ENCODE peak calls at places on chromosomes 2 and 18, in nine cellular contexts. X, J, I, B, Y, H, W, M and R are unnamed samples.

GRCh38 chr2:17043173-17043572 is 377.5 kb upstream of the CYRIA start:
- DNase-seq in X (no peak), J (no peak), I (no peak), B (no peak), Y (no peak), H (no peak), W (no peak), M (no peak), R (no peak)

GRCh38 chr2:45344071-45344470 is 267.0 kb downstream of the SRBD1 start:
- DNase-seq in X (no peak), J (no peak), I (no peak), B (no peak), Y (no peak), H (no peak), W (no peak), M (no peak), R (peak; percentile 67)

GRCh38 chr2:46025683-46026082 is 271.5 kb upstream of the EPAS1 start:
- DNase-seq in X (no peak), J (no peak), I (no peak), B (peak; percentile 10), Y (no peak), H (no peak), W (no peak), M (no peak), R (no peak)

GRCh38 chr2:158969717-158970521 is 1.5 kb downstream of the TANC1 start:
- DNase-seq in X (no peak), J (peak; percentile 39), I (no peak), B (peak; percentile 66), Y (no peak), H (peak; percentile 63), W (peak; percentile 54), M (peak; percentile 29), R (no peak)

GRCh38 chr18:8257851-8258434 is 351.3 kb upstream of the RAB12 start:
- DNase-seq in X (no peak), J (no peak), I (no peak), B (no peak), Y (no peak), H (peak; percentile 18), W (no peak), M (no peak), R (no peak)

GRCh38 chr2:16223481-16224177 is 283.3 kb downstream of the MYCN start:
- DNase-seq in X (no peak), J (no peak), I (no peak), B (no peak), Y (no peak), H (no peak), W (no peak), M (no peak), R (no peak)

GRCh38 chr2:221458588-221458987 is 113.5 kb downstream of the EPHA4 start:
- DNase-seq in X (no peak), J (no peak), I (no peak), B (no peak), Y (no peak), H (peak; percentile 78), W (no peak), M (no peak), R (no peak)

GRCh38 chr2:233343171-233343705 is 11.1 kb upstream of the DGKD start:
- DNase-seq in X (no peak), J (no peak), I (no peak), B (no peak), Y (no peak), H (no peak), W (no peak), M (no peak), R (no peak)

GRCh38 chr2:58992062-58992736 is 751.1 kb upstream of the FANCL start:
- DNase-seq in X (no peak), J (no peak), I (no peak), B (no peak), Y (no peak), H (peak; percentile 28), W (no peak), M (no peak), R (no peak)

GRCh38 chr18:58161659-58162058 is 117.6 kb downstream of the NEDD4L start:
- DNase-seq in X (no peak), J (no peak), I (no peak), B (peak; percentile 39), Y (no peak), H (peak; percentile 90), W (no peak), M (no peak), R (no peak)